ENCODE peak calls at places on chromosomes 6 and 20, in ten cellular contexts. A, Q, O, X, P, E, W, Y, J and I are unnamed samples.
A peak's percentile ranks its signal among the peaks of the same experiment; 100 is the strongest.

GRCh38 chr20:45592574-45593189 is 13.6 kb upstream of the WFDC8 start:
- DNase-seq in A (no peak), Q (peak; percentile 47), O (peak; percentile 33), X (no peak), P (peak; percentile 88), E (peak; percentile 27), W (no peak), Y (no peak), J (peak; percentile 83), I (no peak)

GRCh38 chr6:46042355-46042999 is 26.8 kb upstream of the CLIC5 start:
- DNase-seq in A (no peak), Q (no peak), O (peak; percentile 8), X (no peak), P (peak; percentile 27), E (peak; percentile 43), W (no peak), Y (no peak), J (peak; percentile 58), I (no peak)

GRCh38 chr6:159819932-159820640 is 20.0 kb downstream of the PNLDC1 start:
- DNase-seq in A (no peak), Q (no peak), O (no peak), X (no peak), P (no peak), E (no peak), W (no peak), Y (no peak), J (no peak), I (peak; percentile 83)

GRCh38 chr6:89251170-89251569 is 34.0 kb upstream of the GABRR1 start:
- DNase-seq in A (no peak), Q (no peak), O (no peak), X (no peak), P (no peak), E (no peak), W (no peak), Y (no peak), J (no peak), I (no peak)

GRCh38 chr6:10180138-10181074 is 234.5 kb downstream of the TFAP2A start:
- DNase-seq in A (no peak), Q (no peak), O (no peak), X (no peak), P (no peak), E (no peak), W (peak; percentile 25), Y (no peak), J (no peak), I (no peak)

GRCh38 chr6:116268589-116269293 is 11.0 kb downstream of the TSPYL1 start:
- DNase-seq in A (no peak), Q (peak; percentile 67), O (peak; percentile 76), X (no peak), P (peak; percentile 88), E (peak; percentile 61), W (no peak), Y (no peak), J (peak; percentile 68), I (no peak)

GRCh38 chr6:24982231-24982630 is 46.5 kb upstream of the RIPOR2 start:
- DNase-seq in A (no peak), Q (no peak), O (no peak), X (no peak), P (no peak), E (no peak), W (no peak), Y (no peak), J (no peak), I (no peak)

GRCh38 chr6:48541669-48542068 is 430.7 kb upstream of the PTCHD4 start:
- DNase-seq in A (no peak), Q (no peak), O (no peak), X (no peak), P (no peak), E (no peak), W (no peak), Y (no peak), J (no peak), I (no peak)

GRCh38 chr6:50834929-50835328 is 16.3 kb downstream of the TFAP2B start:
- DNase-seq in A (no peak), Q (no peak), O (no peak), X (no peak), P (no peak), E (no peak), W (no peak), Y (no peak), J (no peak), I (no peak)

GRCh38 chr6:50840814-50841192 is 22.1 kb downstream of the TFAP2B start:
- DNase-seq in A (no peak), Q (no peak), O (no peak), X (no peak), P (no peak), E (no peak), W (no peak), Y (no peak), J (no peak), I (no peak)

GRCh38 chr6:50840112-50840813 is 21.6 kb downstream of the TFAP2B start:
- DNase-seq in A (no peak), Q (no peak), O (no peak), X (no peak), P (no peak), E (no peak), W (no peak), Y (no peak), J (no peak), I (no peak)

GRCh38 chr6:50836231-50836630 is 17.6 kb downstream of the TFAP2B start:
- DNase-seq in A (no peak), Q (no peak), O (no peak), X (no peak), P (no peak), E (no peak), W (no peak), Y (no peak), J (no peak), I (no peak)

DNA sequence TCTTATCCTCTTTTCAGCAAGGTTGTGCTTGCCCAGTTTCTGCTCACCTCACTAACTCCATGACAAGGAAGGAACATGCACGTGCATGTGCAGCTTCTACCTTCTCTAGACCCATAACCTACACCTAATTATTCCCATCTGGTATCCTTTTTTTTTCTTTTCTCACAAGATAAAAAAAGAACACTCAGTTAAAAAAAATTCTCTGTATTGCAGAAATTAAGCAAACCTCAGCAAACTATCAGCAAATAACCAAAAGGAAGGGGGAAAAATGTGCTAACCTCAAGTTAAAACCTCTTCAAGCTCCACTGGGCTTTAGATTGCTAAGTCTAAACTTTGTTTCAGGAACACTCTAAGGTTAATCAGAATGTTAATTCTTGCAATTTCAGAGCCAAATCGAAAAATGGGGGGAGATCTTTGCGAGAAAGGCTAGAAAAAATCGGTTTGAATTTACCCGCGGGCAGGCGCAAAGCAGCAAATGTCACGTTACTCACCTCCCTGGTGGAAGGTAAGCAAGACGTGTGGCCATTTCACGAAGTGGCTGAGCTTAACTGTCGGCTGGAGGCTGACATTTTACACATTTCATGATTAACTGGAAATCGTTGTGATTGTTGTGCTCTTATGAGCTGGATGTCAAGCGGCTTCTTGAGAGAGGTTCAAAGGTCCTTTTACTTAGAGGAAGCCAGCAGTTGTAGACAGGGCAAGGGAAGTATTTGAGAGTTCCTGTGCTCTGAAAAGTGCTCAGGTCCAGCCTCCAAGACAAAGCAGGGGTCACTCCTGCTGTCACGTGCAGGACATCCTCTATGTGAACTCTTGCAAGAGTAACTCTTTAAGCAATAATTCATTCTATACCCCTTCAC is 19.1 kb downstream of the TFAP2B start:
- DNase-seq in A (no peak), Q (no peak), O (no peak), X (no peak), P (peak; percentile 7), E (no peak), W (no peak), Y (no peak), J (no peak), I (no peak)
- TF ChIP-seq POLR2AphosphoS5 in A (no peak), Q (no peak), O (no peak), X (no peak), P (no peak), E (no peak), W (no peak), Y (no peak), J (no peak), I (no peak)

GRCh38 chr6:156992396-156992795 is 215.2 kb downstream of the ARID1B start:
- DNase-seq in A (no peak), Q (no peak), O (peak; percentile 67), X (no peak), P (no peak), E (no peak), W (no peak), Y (no peak), J (no peak), I (no peak)
- H3K4me1 ChIP-seq in A (peaks cover 33% of the 10 kb centered on the region), Q (peaks cover 27% of the 10 kb centered on the region), O (peaks cover 34% of the 10 kb centered on the region), X (peaks cover 18% of the 10 kb centered on the region), P (peaks cover 48% of the 10 kb centered on the region), E (peaks cover 13% of the 10 kb centered on the region), W (no peaks in the 10 kb centered on the region), Y (no peaks in the 10 kb centered on the region), J (peaks cover 3% of the 10 kb centered on the region), I (peaks cover 63% of the 10 kb centered on the region)

DNA sequence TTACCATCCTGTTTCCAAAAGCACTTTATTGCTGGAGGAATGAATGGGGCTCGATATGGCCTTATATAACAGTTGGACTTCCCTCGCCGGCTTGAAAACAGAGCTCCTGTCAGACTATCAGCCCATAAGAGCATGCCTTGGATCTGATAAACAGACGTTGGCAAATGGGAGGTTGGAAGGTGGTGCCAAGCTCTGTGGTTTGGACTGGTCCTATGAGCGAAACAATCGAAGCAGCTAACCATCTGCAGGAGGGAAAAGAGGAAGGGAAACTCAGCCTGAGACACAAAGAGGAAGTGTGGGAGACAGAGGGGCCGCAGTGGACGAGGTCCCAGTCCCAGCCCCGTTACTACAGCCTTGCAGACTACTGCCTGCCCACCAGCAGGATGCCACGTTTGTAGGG is 92.9 kb downstream of the TFAP2C start:
- DNase-seq in A (no peak), Q (no peak), O (no peak), X (peak; percentile 21), P (no peak), E (no peak), W (peak; percentile 45), Y (peak; percentile 82), J (no peak), I (no peak)
- TF ChIP-seq POLR2AphosphoS5 in A (no peak), Q (no peak), O (no peak), X (no peak), P (no peak), E (no peak), W (no peak), Y (no peak), J (no peak), I (no peak)

GRCh38 chr6:64727075-64727474 is 980.0 kb downstream of the EYS start:
- DNase-seq in A (no peak), Q (no peak), O (no peak), X (no peak), P (no peak), E (no peak), W (no peak), Y (no peak), J (no peak), I (no peak)

GRCh38 chr6:64733433-64733832 is 973.6 kb downstream of the EYS start:
- DNase-seq in A (no peak), Q (no peak), O (no peak), X (no peak), P (no peak), E (no peak), W (no peak), Y (no peak), J (no peak), I (no peak)

GRCh38 chr6:64732888-64733287 is 974.1 kb downstream of the EYS start:
- DNase-seq in A (no peak), Q (no peak), O (no peak), X (no peak), P (peak; percentile 9), E (no peak), W (no peak), Y (no peak), J (no peak), I (no peak)

DNA sequence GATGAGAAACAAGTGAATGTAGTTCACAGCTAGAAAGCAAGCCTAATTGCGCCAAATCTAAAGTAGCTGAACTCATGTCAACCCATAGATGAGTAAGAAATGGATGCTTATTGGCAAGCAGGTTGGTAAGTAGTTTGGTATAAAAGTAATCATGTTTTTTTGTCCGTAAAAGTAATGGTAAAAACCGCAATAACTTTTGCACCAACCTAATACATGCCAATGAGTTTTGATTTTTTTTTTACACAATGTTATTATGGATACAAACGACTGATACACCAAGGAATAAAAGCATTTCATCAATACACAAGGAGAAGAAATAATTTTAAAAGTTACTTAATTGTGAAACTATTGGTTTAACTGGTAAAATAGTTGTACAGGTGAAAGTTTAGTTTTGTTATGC is 977.5 kb downstream of the EYS start:
- DNase-seq in A (no peak), Q (no peak), O (no peak), X (no peak), P (no peak), E (no peak), W (no peak), Y (no peak), J (no peak), I (no peak)
- H3K4me1 ChIP-seq in A (no peaks in the 10 kb centered on the region), Q (no peaks in the 10 kb centered on the region), O (no peaks in the 10 kb centered on the region), X (no peaks in the 10 kb centered on the region), P (no peaks in the 10 kb centered on the region), E (no peaks in the 10 kb centered on the region), W (no peaks in the 10 kb centered on the region), Y (no peaks in the 10 kb centered on the region), J (no peaks in the 10 kb centered on the region), I (no peaks in the 10 kb centered on the region)